ENCODE peak calls at places on chromosomes 16 and 17, in eight cellular contexts. One of them, this sample, is unnamed.

GRCh38 chr17:80861892-80862291 is 129.7 kb upstream of the CHMP6 start:
- DNase-seq in K562: no peak
- DNase-seq in uterus: no peak
- DNase-seq in Caco-2: no peak
- DNase-seq in tibial artery: no peak
- DNase-seq in small intestine: no peak
- DNase-seq in CD4-positive, alpha-beta memory T cell: peak; percentile 48
- DNase-seq in lower lobe of right lung: peak; percentile 28
- DNase-seq in this sample: peak; percentile 23

GRCh38 chr17:7405413-7405881 is 1.6 kb upstream of the TMEM256 start:
- DNase-seq in uterus: peak; percentile 51
- DNase-seq in K562: peak; percentile 65
- DNase-seq in Caco-2: no peak
- DNase-seq in lower lobe of right lung: no peak
- DNase-seq in CD4-positive, alpha-beta memory T cell: no peak
- DNase-seq in tibial artery: no peak
- DNase-seq in small intestine: no peak
- DNase-seq in this sample: no peak

GRCh38 chr17:82314721-82315605 is 2.4 kb downstream of the CD7 start:
- DNase-seq in tibial artery: no peak
- DNase-seq in small intestine: no peak
- DNase-seq in uterus: no peak
- DNase-seq in Caco-2: no peak
- DNase-seq in CD4-positive, alpha-beta memory T cell: no peak
- DNase-seq in lower lobe of right lung: no peak
- DNase-seq in K562: no peak
- DNase-seq in this sample: no peak

GRCh38 chr17:41672153-41672552 is 16.5 kb upstream of the EIF1 start:
- DNase-seq in K562: no peak
- DNase-seq in lower lobe of right lung: no peak
- DNase-seq in small intestine: no peak
- DNase-seq in uterus: no peak
- DNase-seq in Caco-2: no peak
- DNase-seq in tibial artery: no peak
- DNase-seq in CD4-positive, alpha-beta memory T cell: no peak
- DNase-seq in this sample: no peak

GRCh38 chr17:36756695-36757094 is 155.3 kb downstream of the MRM1 start:
- DNase-seq in K562: no peak
- DNase-seq in Caco-2: no peak
- DNase-seq in small intestine: no peak
- DNase-seq in uterus: no peak
- DNase-seq in lower lobe of right lung: no peak
- DNase-seq in tibial artery: no peak
- DNase-seq in CD4-positive, alpha-beta memory T cell: no peak
- DNase-seq in this sample: no peak

GRCh38 chr17:40104570-40105471 is 4.4 kb upstream of the NR1D1 start:
- DNase-seq in tibial artery: no peak
- DNase-seq in Caco-2: no peak
- DNase-seq in CD4-positive, alpha-beta memory T cell: no peak
- DNase-seq in small intestine: no peak
- DNase-seq in lower lobe of right lung: no peak
- DNase-seq in uterus: peak; percentile 66
- DNase-seq in K562: no peak
- DNase-seq in this sample: no peak

GRCh38 chr16:23700509-23700908 is 12.5 kb downstream of the ERN2 start:
- DNase-seq in uterus: no peak
- DNase-seq in small intestine: peak; percentile 52
- DNase-seq in lower lobe of right lung: no peak
- DNase-seq in tibial artery: no peak
- DNase-seq in CD4-positive, alpha-beta memory T cell: no peak
- DNase-seq in Caco-2: peak; percentile 10
- DNase-seq in K562: peak; percentile 48
- DNase-seq in this sample: no peak

GRCh38 chr17:63189082-63189481 is 223.0 kb downstream of the TANC2 start:
- DNase-seq in uterus: no peak
- DNase-seq in tibial artery: no peak
- DNase-seq in CD4-positive, alpha-beta memory T cell: no peak
- DNase-seq in lower lobe of right lung: no peak
- DNase-seq in Caco-2: no peak
- DNase-seq in small intestine: no peak
- DNase-seq in K562: no peak
- DNase-seq in this sample: no peak

GRCh38 chr16:77662241-77662640 is 60.1 kb upstream of the NUDT7 start:
- DNase-seq in lower lobe of right lung: no peak
- DNase-seq in tibial artery: no peak
- DNase-seq in uterus: no peak
- DNase-seq in Caco-2: no peak
- DNase-seq in CD4-positive, alpha-beta memory T cell: no peak
- DNase-seq in K562: no peak
- DNase-seq in small intestine: no peak
- DNase-seq in this sample: no peak

GRCh38 chr16:6857575-6857974 is 475.1 kb upstream of the RBFOX1 start:
- DNase-seq in tibial artery: no peak
- DNase-seq in uterus: no peak
- DNase-seq in small intestine: no peak
- DNase-seq in CD4-positive, alpha-beta memory T cell: no peak
- DNase-seq in lower lobe of right lung: no peak
- DNase-seq in K562: no peak
- DNase-seq in Caco-2: no peak
- DNase-seq in this sample: peak; percentile 14

GRCh38 chr17:63716426-63716825 is 16.5 kb upstream of the LIMD2 start:
- DNase-seq in small intestine: no peak
- DNase-seq in uterus: no peak
- DNase-seq in tibial artery: no peak
- DNase-seq in lower lobe of right lung: no peak
- DNase-seq in Caco-2: no peak
- DNase-seq in CD4-positive, alpha-beta memory T cell: no peak
- DNase-seq in K562: no peak
- DNase-seq in this sample: no peak

GRCh38 chr16:22336581-22336980 is 37.8 kb downstream of the CDR2 start:
- DNase-seq in CD4-positive, alpha-beta memory T cell: no peak
- DNase-seq in lower lobe of right lung: no peak
- DNase-seq in tibial artery: no peak
- DNase-seq in K562: no peak
- DNase-seq in Caco-2: no peak
- DNase-seq in uterus: no peak
- DNase-seq in small intestine: no peak
- DNase-seq in this sample: no peak

GRCh38 chr16:22337045-22337444 is 37.4 kb downstream of the CDR2 start:
- DNase-seq in tibial artery: no peak
- DNase-seq in K562: no peak
- DNase-seq in uterus: no peak
- DNase-seq in Caco-2: no peak
- DNase-seq in small intestine: no peak
- DNase-seq in CD4-positive, alpha-beta memory T cell: no peak
- DNase-seq in lower lobe of right lung: no peak
- DNase-seq in this sample: no peak

GRCh38 chr16:22330326-22330725 is 33.1 kb downstream of the POLR3E start:
- DNase-seq in K562: no peak
- DNase-seq in Caco-2: no peak
- DNase-seq in small intestine: no peak
- DNase-seq in CD4-positive, alpha-beta memory T cell: no peak
- DNase-seq in uterus: no peak
- DNase-seq in lower lobe of right lung: no peak
- DNase-seq in tibial artery: no peak
- DNase-seq in this sample: no peak

GRCh38 chr16:22335668-22336246 is 38.5 kb downstream of the POLR3E start:
- DNase-seq in small intestine: no peak
- DNase-seq in lower lobe of right lung: no peak
- DNase-seq in CD4-positive, alpha-beta memory T cell: no peak
- DNase-seq in uterus: no peak
- DNase-seq in K562: no peak
- DNase-seq in Caco-2: no peak
- DNase-seq in tibial artery: no peak
- DNase-seq in this sample: no peak

GRCh38 chr16:22333457-22333994 is 36.3 kb downstream of the POLR3E start:
- DNase-seq in Caco-2: no peak
- DNase-seq in CD4-positive, alpha-beta memory T cell: no peak
- DNase-seq in small intestine: no peak
- DNase-seq in uterus: no peak
- DNase-seq in tibial artery: no peak
- DNase-seq in lower lobe of right lung: no peak
- DNase-seq in K562: no peak
- DNase-seq in this sample: no peak
- H3K9me3 ChIP-seq in Caco-2: peaks cover 10% of the 10 kb centered on the region
- H3K9me3 ChIP-seq in CD4-positive, alpha-beta memory T cell: no peaks in the 10 kb centered on the region
- H3K9me3 ChIP-seq in small intestine: no peaks in the 10 kb centered on the region
- H3K9me3 ChIP-seq in uterus: no peaks in the 10 kb centered on the region
- H3K9me3 ChIP-seq in tibial artery: peaks cover 3% of the 10 kb centered on the region
- H3K9me3 ChIP-seq in lower lobe of right lung: peaks cover 10% of the 10 kb centered on the region
- H3K9me3 ChIP-seq in K562: peaks cover 7% of the 10 kb centered on the region
- H3K9me3 ChIP-seq in this sample: no peaks in the 10 kb centered on the region

GRCh38 chr17:34713687-34714086 is 134.3 kb downstream of the TMEM132E start:
- DNase-seq in Caco-2: no peak
- DNase-seq in small intestine: no peak
- DNase-seq in uterus: no peak
- DNase-seq in K562: no peak
- DNase-seq in CD4-positive, alpha-beta memory T cell: no peak
- DNase-seq in tibial artery: no peak
- DNase-seq in lower lobe of right lung: no peak
- DNase-seq in this sample: no peak

GRCh38 chr17:34716291-34716690 is 136.9 kb downstream of the TMEM132E start:
- DNase-seq in CD4-positive, alpha-beta memory T cell: no peak
- DNase-seq in lower lobe of right lung: no peak
- DNase-seq in small intestine: no peak
- DNase-seq in Caco-2: no peak
- DNase-seq in tibial artery: no peak
- DNase-seq in uterus: no peak
- DNase-seq in K562: no peak
- DNase-seq in this sample: no peak

GRCh38 chr17:34712481-34713195 is 133.3 kb downstream of the TMEM132E start:
- DNase-seq in tibial artery: no peak
- DNase-seq in K562: no peak
- DNase-seq in Caco-2: no peak
- DNase-seq in uterus: no peak
- DNase-seq in CD4-positive, alpha-beta memory T cell: no peak
- DNase-seq in small intestine: no peak
- DNase-seq in lower lobe of right lung: no peak
- DNase-seq in this sample: no peak

GRCh38 chr17:34715504-34715903 is 136.1 kb downstream of the TMEM132E start:
- DNase-seq in CD4-positive, alpha-beta memory T cell: no peak
- DNase-seq in K562: no peak
- DNase-seq in Caco-2: no peak
- DNase-seq in small intestine: no peak
- DNase-seq in tibial artery: no peak
- DNase-seq in uterus: no peak
- DNase-seq in lower lobe of right lung: no peak
- DNase-seq in this sample: no peak

GRCh38 chr17:34714475-34715410 is 135.4 kb downstream of the TMEM132E start:
- DNase-seq in lower lobe of right lung: no peak
- DNase-seq in CD4-positive, alpha-beta memory T cell: no peak
- DNase-seq in uterus: no peak
- DNase-seq in tibial artery: no peak
- DNase-seq in Caco-2: no peak
- DNase-seq in K562: no peak
- DNase-seq in small intestine: no peak
- DNase-seq in this sample: no peak
- H3K4me3 ChIP-seq in lower lobe of right lung: no peak overlapping the region
- H3K4me3 ChIP-seq in CD4-positive, alpha-beta memory T cell: no peak overlapping the region
- H3K4me3 ChIP-seq in uterus: no peak overlapping the region
- H3K4me3 ChIP-seq in tibial artery: no peak overlapping the region
- H3K4me3 ChIP-seq in Caco-2: no peak overlapping the region
- H3K4me3 ChIP-seq in K562: no peak overlapping the region
- H3K4me3 ChIP-seq in small intestine: no peak overlapping the region
- H3K4me3 ChIP-seq in this sample: no peak overlapping the region

DNA sequence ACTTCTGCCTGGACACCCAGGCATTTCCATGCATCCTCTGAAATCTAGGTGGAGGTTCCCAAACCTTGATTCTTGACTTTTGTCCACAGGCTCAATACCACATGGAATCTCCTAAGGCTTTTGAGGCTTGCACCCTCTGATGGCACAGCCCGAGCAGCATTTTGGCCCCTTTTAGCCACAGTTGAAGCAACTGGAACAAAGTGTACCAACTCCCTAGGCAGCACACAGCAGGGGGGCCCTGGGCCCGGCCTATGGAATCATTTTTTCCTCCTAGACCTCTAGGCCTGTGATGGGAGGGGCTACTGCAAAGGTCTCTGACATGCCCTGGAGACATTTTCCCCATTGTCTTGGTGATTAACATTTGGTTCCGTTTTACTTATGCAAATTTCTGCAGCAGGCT is 32.0 kb downstream of the ABCC1 start:
- DNase-seq in lower lobe of right lung: no peak
- DNase-seq in tibial artery: no peak
- DNase-seq in CD4-positive, alpha-beta memory T cell: no peak
- DNase-seq in K562: no peak
- DNase-seq in uterus: no peak
- DNase-seq in Caco-2: peak; percentile 19
- DNase-seq in small intestine: no peak
- DNase-seq in this sample: no peak
- H3K9me3 ChIP-seq in lower lobe of right lung: peaks cover 18% of the 10 kb centered on the region
- H3K9me3 ChIP-seq in tibial artery: no peaks in the 10 kb centered on the region
- H3K9me3 ChIP-seq in CD4-positive, alpha-beta memory T cell: peaks cover 6% of the 10 kb centered on the region
- H3K9me3 ChIP-seq in K562: peaks cover 40% of the 10 kb centered on the region
- H3K9me3 ChIP-seq in uterus: no peaks in the 10 kb centered on the region
- H3K9me3 ChIP-seq in Caco-2: peaks cover 24% of the 10 kb centered on the region
- H3K9me3 ChIP-seq in small intestine: no peaks in the 10 kb centered on the region
- H3K9me3 ChIP-seq in this sample: no peaks in the 10 kb centered on the region

GRCh38 chr16:51535591-51535990 is 384.5 kb upstream of the SALL1 start:
- DNase-seq in CD4-positive, alpha-beta memory T cell: no peak
- DNase-seq in small intestine: no peak
- DNase-seq in Caco-2: no peak
- DNase-seq in tibial artery: no peak
- DNase-seq in lower lobe of right lung: no peak
- DNase-seq in K562: no peak
- DNase-seq in uterus: no peak
- DNase-seq in this sample: no peak

GRCh38 chr16:51527349-51527748 is 376.3 kb upstream of the SALL1 start:
- DNase-seq in CD4-positive, alpha-beta memory T cell: no peak
- DNase-seq in tibial artery: no peak
- DNase-seq in Caco-2: no peak
- DNase-seq in K562: no peak
- DNase-seq in small intestine: no peak
- DNase-seq in lower lobe of right lung: no peak
- DNase-seq in uterus: no peak
- DNase-seq in this sample: no peak

GRCh38 chr16:51532551-51532950 is 381.5 kb upstream of the SALL1 start:
- DNase-seq in uterus: no peak
- DNase-seq in small intestine: no peak
- DNase-seq in tibial artery: no peak
- DNase-seq in Caco-2: no peak
- DNase-seq in lower lobe of right lung: no peak
- DNase-seq in K562: no peak
- DNase-seq in CD4-positive, alpha-beta memory T cell: no peak
- DNase-seq in this sample: no peak

GRCh38 chr16:51526622-51527021 is 375.6 kb upstream of the SALL1 start:
- DNase-seq in lower lobe of right lung: no peak
- DNase-seq in K562: no peak
- DNase-seq in uterus: peak; percentile 35
- DNase-seq in CD4-positive, alpha-beta memory T cell: no peak
- DNase-seq in Caco-2: no peak
- DNase-seq in small intestine: no peak
- DNase-seq in tibial artery: no peak
- DNase-seq in this sample: no peak

GRCh38 chr16:51531271-51531670 is 380.2 kb upstream of the SALL1 start:
- DNase-seq in CD4-positive, alpha-beta memory T cell: no peak
- DNase-seq in uterus: no peak
- DNase-seq in Caco-2: no peak
- DNase-seq in tibial artery: no peak
- DNase-seq in small intestine: no peak
- DNase-seq in K562: no peak
- DNase-seq in lower lobe of right lung: no peak
- DNase-seq in this sample: no peak
- H3K4me3 ChIP-seq in CD4-positive, alpha-beta memory T cell: no peak overlapping the region
- H3K4me3 ChIP-seq in uterus: no peak overlapping the region
- H3K4me3 ChIP-seq in Caco-2: no peak overlapping the region
- H3K4me3 ChIP-seq in tibial artery: no peak overlapping the region
- H3K4me3 ChIP-seq in small intestine: no peak overlapping the region
- H3K4me3 ChIP-seq in K562: no peak overlapping the region
- H3K4me3 ChIP-seq in lower lobe of right lung: no peak overlapping the region
- H3K4me3 ChIP-seq in this sample: no peak overlapping the region